ENCODE peak calls at places on chromosome 17, in five cellular contexts. One of them, this sample, is unnamed.

GRCh38 chr17:34740516-34740915 is 161.1 kb downstream of the TMEM132E start:
- DNase-seq in D341Med: no peak
- DNase-seq in sciatic nerve: no peak
- DNase-seq in skeletal muscle cell: no peak
- DNase-seq in T-helper 1 cell: no peak
- DNase-seq in this sample: no peak

GRCh38 chr17:81419333-81419885 is 24.2 kb downstream of the BAHCC1 start:
- DNase-seq in D341Med: peak
- DNase-seq in sciatic nerve: peak
- DNase-seq in skeletal muscle cell: peak
- DNase-seq in T-helper 1 cell: no peak
- DNase-seq in this sample: peak

GRCh38 chr17:80254396-80255241 is 6.0 kb upstream of the RNF213 start:
- DNase-seq in D341Med: peak
- DNase-seq in sciatic nerve: no peak
- DNase-seq in skeletal muscle cell: peak
- DNase-seq in T-helper 1 cell: peak
- DNase-seq in this sample: peak

GRCh38 chr17:28216032-28216431 is 103.0 kb upstream of the TMEM97 start:
- DNase-seq in D341Med: no peak
- DNase-seq in sciatic nerve: no peak
- DNase-seq in skeletal muscle cell: no peak
- DNase-seq in T-helper 1 cell: no peak
- DNase-seq in this sample: no peak

GRCh38 chr17:28744104-28744801 is 442 bp downstream of the TRAF4 start:
- DNase-seq in D341Med: peak
- DNase-seq in sciatic nerve: peak
- DNase-seq in skeletal muscle cell: no peak
- DNase-seq in T-helper 1 cell: peak
- DNase-seq in this sample: peak

GRCh38 chr17:64420143-64420670 is 28.7 kb upstream of the MILR1 start:
- DNase-seq in D341Med: peak
- DNase-seq in sciatic nerve: peak
- DNase-seq in skeletal muscle cell: peak
- DNase-seq in T-helper 1 cell: peak
- DNase-seq in this sample: peak

GRCh38 chr17:44155488-44155887 is 13.8 kb downstream of the HROB start:
- DNase-seq in D341Med: peak
- DNase-seq in sciatic nerve: no peak
- DNase-seq in skeletal muscle cell: no peak
- DNase-seq in T-helper 1 cell: no peak
- DNase-seq in this sample: no peak

GRCh38 chr17:80871341-80871740 is 120.3 kb upstream of the CHMP6 start:
- DNase-seq in D341Med: no peak
- DNase-seq in sciatic nerve: no peak
- DNase-seq in skeletal muscle cell: no peak
- DNase-seq in T-helper 1 cell: peak
- DNase-seq in this sample: no peak

GRCh38 chr17:21674242-21674731 is 18.0 kb upstream of the KCNJ18 start:
- DNase-seq in D341Med: no peak
- DNase-seq in sciatic nerve: peak
- DNase-seq in skeletal muscle cell: no peak
- DNase-seq in T-helper 1 cell: no peak
- DNase-seq in this sample: no peak

GRCh38 chr17:67217446-67217845 is 27.6 kb downstream of the HELZ start:
- DNase-seq in D341Med: no peak
- DNase-seq in sciatic nerve: no peak
- DNase-seq in skeletal muscle cell: no peak
- DNase-seq in T-helper 1 cell: no peak
- DNase-seq in this sample: no peak

GRCh38 chr17:77924757-77925336 is 33.7 kb upstream of the TNRC6C start:
- DNase-seq in D341Med: no peak
- DNase-seq in sciatic nerve: peak
- DNase-seq in skeletal muscle cell: peak
- DNase-seq in T-helper 1 cell: no peak
- DNase-seq in this sample: no peak

GRCh38 chr17:47649972-47650524 is 329 bp downstream of the KPNB1 start:
- DNase-seq in D341Med: no peak
- DNase-seq in sciatic nerve: no peak
- DNase-seq in skeletal muscle cell: no peak
- DNase-seq in T-helper 1 cell: no peak
- DNase-seq in this sample: no peak

GRCh38 chr17:54891176-54891821 is 9.4 kb upstream of the TOM1L1 start:
- DNase-seq in D341Med: peak
- DNase-seq in sciatic nerve: no peak
- DNase-seq in skeletal muscle cell: peak
- DNase-seq in T-helper 1 cell: no peak
- DNase-seq in this sample: peak

GRCh38 chr17:8210761-8211458 is 535 bp upstream of the AURKB start:
- DNase-seq in D341Med: no peak
- DNase-seq in sciatic nerve: no peak
- DNase-seq in skeletal muscle cell: no peak
- DNase-seq in T-helper 1 cell: no peak
- DNase-seq in this sample: no peak

GRCh38 chr17:40061532-40062038 is 1.2 kb upstream of the THRA start:
- DNase-seq in D341Med: no peak
- DNase-seq in sciatic nerve: no peak
- DNase-seq in skeletal muscle cell: no peak
- DNase-seq in T-helper 1 cell: no peak
- DNase-seq in this sample: no peak

GRCh38 chr17:28760987-28761562 is 17.3 kb downstream of the TRAF4 start:
- DNase-seq in D341Med: no peak
- DNase-seq in sciatic nerve: peak
- DNase-seq in skeletal muscle cell: peak
- DNase-seq in T-helper 1 cell: no peak
- DNase-seq in this sample: no peak

GRCh38 chr17:60138769-60139437 is 10.9 kb upstream of the CA4 start:
- DNase-seq in D341Med: no peak
- DNase-seq in sciatic nerve: no peak
- DNase-seq in skeletal muscle cell: no peak
- DNase-seq in T-helper 1 cell: no peak
- DNase-seq in this sample: no peak

GRCh38 chr17:28702752-28703150 is 8.9 kb downstream of the PROCA1 start:
- DNase-seq in D341Med: no peak
- DNase-seq in sciatic nerve: no peak
- DNase-seq in skeletal muscle cell: no peak
- DNase-seq in T-helper 1 cell: no peak
- DNase-seq in this sample: no peak

GRCh38 chr17:78044280-78044835 is 84.2 kb downstream of the TMC6 start:
- DNase-seq in D341Med: no peak
- DNase-seq in sciatic nerve: no peak
- DNase-seq in skeletal muscle cell: no peak
- DNase-seq in T-helper 1 cell: no peak
- DNase-seq in this sample: no peak

GRCh38 chr17:21375757-21376584 is at the start of gene KCNJ12:
- DNase-seq in D341Med: peak
- DNase-seq in sciatic nerve: no peak
- DNase-seq in skeletal muscle cell: no peak
- DNase-seq in T-helper 1 cell: no peak
- DNase-seq in this sample: no peak

GRCh38 chr17:60600490-60601431 is 768 bp downstream of the PPM1D start:
- DNase-seq in D341Med: peak
- DNase-seq in sciatic nerve: peak
- DNase-seq in skeletal muscle cell: peak
- DNase-seq in T-helper 1 cell: peak
- DNase-seq in this sample: peak

This sample was measured in RCC 7860.